ENCODE peak calls at places on chromosomes 4 and X, in four cellular contexts. D is fibroblast of lung, Y is endodermal cell, V is fibroblast of the conjunctiva. L is an unnamed sample.

GRCh38 chr4:164536829-164537228 is 217.1 kb upstream of the SMIM31 start:
- DNase-seq in D (peak), Y (no peak), V (peak), L (peak)

GRCh38 chr4:48910511-48910910 is 3.9 kb upstream of the OCIAD2 start:
- DNase-seq in D (peak), Y (no peak), V (no peak), L (no peak)

GRCh38 chrX:70762285-70762684 is 146.2 kb downstream of the TEX11 start:
- DNase-seq in D (no peak), Y (peak), V (no peak), L (no peak)

GRCh38 chrX:68829594-68830485 is 1.0 kb downstream of the EFNB1 start:
- DNase-seq in D (no peak), Y (peak), V (no peak), L (peak)

GRCh38 chrX:28058906-28059305 is 77.7 kb upstream of the DCAF8L1 start:
- DNase-seq in D (peak), Y (no peak), V (no peak), L (no peak)

GRCh38 chrX:85223359-85223758 is 20.2 kb downstream of the SATL1 start:
- DNase-seq in D (no peak), Y (no peak), V (no peak), L (no peak)

GRCh38 chrX:10974920-10975319 is 136.2 kb upstream of the HCCS start:
- DNase-seq in D (no peak), Y (no peak), V (no peak), L (no peak)

GRCh38 chr4:168511780-168512467 is 15.1 kb downstream of the PALLD start:
- DNase-seq in D (no peak), Y (no peak), V (no peak), L (no peak)

GRCh38 chr4:1209821-1210220 is 37.4 kb upstream of the SPON2 start:
- DNase-seq in D (peak), Y (no peak), V (peak), L (peak)

GRCh38 chr4:20394471-20394870 is 142.8 kb downstream of the SLIT2 start:
- DNase-seq in D (no peak), Y (no peak), V (no peak), L (no peak)

GRCh38 chrX:115592997-115593734 is 32.2 kb downstream of the PLS3 start:
- DNase-seq in D (peak), Y (no peak), V (no peak), L (no peak)

GRCh38 chr4:16217300-16218051 is 8.8 kb downstream of the TAPT1 start:
- DNase-seq in D (no peak), Y (no peak), V (no peak), L (no peak)

GRCh38 chrX:130085551-130085986 is 24.7 kb downstream of the ELF4 start:
- DNase-seq in D (no peak), Y (no peak), V (no peak), L (no peak)

GRCh38 chrX:99717716-99718115 is 692.4 kb downstream of the PCDH19 start:
- DNase-seq in D (no peak), Y (no peak), V (no peak), L (no peak)

GRCh38 chr4:99876946-99877345 is 17.3 kb downstream of the LAMTOR3 start:
- DNase-seq in D (no peak), Y (no peak), V (no peak), L (no peak)

GRCh38 chrX:118475903-118476302 is 19.7 kb upstream of the DOCK11 start:
- DNase-seq in D (no peak), Y (no peak), V (no peak), L (peak)

GRCh38 chr4:8323947-8324555 is 54.5 kb downstream of the HTRA3 start:
- DNase-seq in D (no peak), Y (peak), V (no peak), L (peak)

GRCh38 chrX:3143043-3143799 is 102.0 kb downstream of the ARSF start:
- DNase-seq in D (no peak), Y (no peak), V (no peak), L (no peak)

GRCh38 chrX:23883737-23884354 is 23.9 kb downstream of the APOO start:
- DNase-seq in D (peak), Y (peak), V (peak), L (peak)

GRCh38 chr4:15525080-15525479 is 55.4 kb downstream of the CC2D2A start:
- DNase-seq in D (no peak), Y (no peak), V (no peak), L (peak)

GRCh38 chr4:104494822-104495559 is at the start of gene CXXC4:
- DNase-seq in D (peak), Y (peak), V (no peak), L (peak)

GRCh38 chr4:80806472-80806871 is 224.0 kb upstream of the BMP3 start:
- DNase-seq in D (no peak), Y (no peak), V (no peak), L (no peak)

GRCh38 chr4:41874398-41874797 is 60.8 kb upstream of the TMEM33 start:
- DNase-seq in D (no peak), Y (peak), V (no peak), L (no peak)

GRCh38 chr4:5750052-5750950 is 39.3 kb downstream of the EVC start:
- DNase-seq in D (peak), Y (no peak), V (peak), L (no peak)

GRCh38 chr4:72314869-72315268 is 254.2 kb downstream of the ADAMTS3 start:
- DNase-seq in D (peak), Y (no peak), V (peak), L (no peak)

GRCh38 chrX:42746606-42747005 is 31.4 kb downstream of the PPP1R2C start:
- DNase-seq in D (peak), Y (no peak), V (no peak), L (no peak)

GRCh38 chr4:109816082-109816442 is 500 bp downstream of the GAR1 start:
- DNase-seq in D (no peak), Y (no peak), V (no peak), L (peak)

GRCh38 chr4:61555789-61556188 is 355.7 kb downstream of the ADGRL3 start:
- DNase-seq in D (peak), Y (no peak), V (no peak), L (peak)

GRCh38 chrX:115023139-115023538 is 5.7 kb upstream of the IL13RA2 start:
- DNase-seq in D (peak), Y (no peak), V (no peak), L (no peak)

GRCh38 chrX:67619253-67619652 is 75.4 kb downstream of the AR start:
- DNase-seq in D (peak), Y (no peak), V (no peak), L (no peak)

GRCh38 chrX:683572-683971 is 53.0 kb downstream of the SHOX start:
- DNase-seq in D (no peak), Y (no peak), V (no peak), L (no peak)

GRCh38 chrX:36974896-36975295 is 33.3 kb upstream of the FAM47C start:
- DNase-seq in D (no peak), Y (no peak), V (no peak), L (no peak)

GRCh38 chrX:24838624-24839023 is 144.9 kb downstream of the POLA1 start:
- DNase-seq in D (peak), Y (no peak), V (no peak), L (no peak)

GRCh38 chrX:153765138-153766079 is 1.4 kb downstream of the PLXNB3 start:
- DNase-seq in D (no peak), Y (peak), V (no peak), L (no peak)

GRCh38 chr4:78560296-78560963 is 8.9 kb downstream of the ANXA3 start:
- DNase-seq in D (peak), Y (no peak), V (peak), L (peak)

GRCh38 chrX:111447298-111447697 is 35.3 kb upstream of the DCX start:
- DNase-seq in D (no peak), Y (peak), V (no peak), L (peak)

GRCh38 chr4:39044947-39045734 is 12.9 kb upstream of the TMEM156 start:
- DNase-seq in D (no peak), Y (peak), V (no peak), L (peak)

GRCh38 chr4:102843938-102844337 is 16.6 kb upstream of the UBE2D3 start:
- DNase-seq in D (no peak), Y (no peak), V (no peak), L (no peak)

GRCh38 chrX:153708415-153708814 is 15.8 kb downstream of the BCAP31 start:
- DNase-seq in D (peak), Y (peak), V (peak), L (peak)